ENCODE peak calls at places on chromosomes 7 and 10, in four cellular contexts. One of them, this sample, is unnamed.

GRCh38 chr7:68694656-68695055 is 903.6 kb upstream of the AUTS2 start:
- DNase-seq in K562: no peak
- DNase-seq in GM12878: no peak
- DNase-seq in H1: no peak
- DNase-seq in this sample: no peak

GRCh38 chr10:46106410-46107255 is 60.6 kb upstream of the MSMB start:
- DNase-seq in K562: peak
- DNase-seq in GM12878: no peak
- DNase-seq in H1: no peak
- DNase-seq in this sample: peak

GRCh38 chr10:43322321-43322720 is 49.1 kb upstream of the FXYD4 start:
- DNase-seq in K562: no peak
- DNase-seq in GM12878: no peak
- DNase-seq in H1: no peak
- DNase-seq in this sample: no peak

GRCh38 chr7:388023-388355 is 98.0 kb downstream of the FOXL3 start:
- DNase-seq in K562: no peak
- DNase-seq in GM12878: no peak
- DNase-seq in H1: no peak
- DNase-seq in this sample: no peak

GRCh38 chr7:28556036-28556435 is 143.7 kb downstream of the CREB5 start:
- DNase-seq in K562: no peak
- DNase-seq in GM12878: no peak
- DNase-seq in H1: no peak
- DNase-seq in this sample: no peak

GRCh38 chr10:20624642-20625041 is 272.5 kb downstream of the NEBL start:
- DNase-seq in K562: no peak
- DNase-seq in GM12878: no peak
- DNase-seq in H1: no peak
- DNase-seq in this sample: no peak

GRCh38 chr10:14513061-14513460 is 182.3 kb upstream of the FRMD4A start:
- DNase-seq in K562: no peak
- DNase-seq in GM12878: no peak
- DNase-seq in H1: no peak
- DNase-seq in this sample: no peak

GRCh38 chr10:99619090-99619800 is 994 bp downstream of the SLC25A28 start:
- DNase-seq in K562: no peak
- DNase-seq in GM12878: peak
- DNase-seq in H1: no peak
- DNase-seq in this sample: no peak

GRCh38 chr7:138890782-138891445 is 90.3 kb downstream of the KIAA1549 start:
- DNase-seq in K562: no peak
- DNase-seq in GM12878: no peak
- DNase-seq in H1: no peak
- DNase-seq in this sample: peak

GRCh38 chr10:124594240-124594639 is 132.6 kb downstream of the LHPP start:
- DNase-seq in K562: no peak
- DNase-seq in GM12878: no peak
- DNase-seq in H1: no peak
- DNase-seq in this sample: no peak

GRCh38 chr10:97335188-97335619 is 675 bp upstream of the FRAT2 start:
- DNase-seq in K562: no peak
- DNase-seq in GM12878: no peak
- DNase-seq in H1: no peak
- DNase-seq in this sample: no peak

GRCh38 chr7:99036531-99037175 is 107.3 kb downstream of the SMURF1 start:
- DNase-seq in K562: peak
- DNase-seq in GM12878: no peak
- DNase-seq in H1: peak
- DNase-seq in this sample: peak

GRCh38 chr10:4151466-4151865 is 366.5 kb upstream of the KLF6 start:
- DNase-seq in K562: no peak
- DNase-seq in GM12878: no peak
- DNase-seq in H1: peak
- DNase-seq in this sample: no peak

GRCh38 chr7:14095233-14095950 is 105.9 kb upstream of the ETV1 start:
- DNase-seq in K562: no peak
- DNase-seq in GM12878: no peak
- DNase-seq in H1: no peak
- DNase-seq in this sample: no peak

GRCh38 chr10:123562811-123563580 is 103.2 kb upstream of the GPR26 start:
- DNase-seq in K562: no peak
- DNase-seq in GM12878: no peak
- DNase-seq in H1: no peak
- DNase-seq in this sample: no peak

GRCh38 chr7:157795631-157796030 is 458.8 kb downstream of the DNAJB6 start:
- DNase-seq in K562: no peak
- DNase-seq in GM12878: no peak
- DNase-seq in H1: no peak
- DNase-seq in this sample: no peak

GRCh38 chr10:86103391-86104101 is 263.0 kb downstream of the GRID1 start:
- DNase-seq in K562: no peak
- DNase-seq in GM12878: no peak
- DNase-seq in H1: no peak
- DNase-seq in this sample: no peak

GRCh38 chr7:66140924-66141323 is 26.3 kb downstream of the CRCP start:
- DNase-seq in K562: no peak
- DNase-seq in GM12878: no peak
- DNase-seq in H1: no peak
- DNase-seq in this sample: peak

GRCh38 chr10:93751832-93752231 is 5.9 kb upstream of the LGI1 start:
- DNase-seq in K562: peak
- DNase-seq in GM12878: no peak
- DNase-seq in H1: no peak
- DNase-seq in this sample: peak

GRCh38 chr7:144399946-144400345 is 3.5 kb downstream of the NOBOX start:
- DNase-seq in K562: no peak
- DNase-seq in GM12878: no peak
- DNase-seq in H1: no peak
- DNase-seq in this sample: no peak

GRCh38 chr10:86755740-86756510 is 494 bp upstream of the BMPR1A start:
- DNase-seq in K562: peak
- DNase-seq in GM12878: no peak
- DNase-seq in H1: peak
- DNase-seq in this sample: peak

GRCh38 chr10:133143200-133143533 is 16.9 kb upstream of the KNDC1 start:
- DNase-seq in K562: peak
- DNase-seq in GM12878: no peak
- DNase-seq in H1: no peak
- DNase-seq in this sample: no peak

GRCh38 chr10:17787087-17787942 is 21.8 kb upstream of the MRC1 start:
- DNase-seq in K562: no peak
- DNase-seq in GM12878: no peak
- DNase-seq in H1: peak
- DNase-seq in this sample: no peak

GRCh38 chr7:27295236-27295635 is 52.6 kb downstream of the EVX1 start:
- DNase-seq in K562: no peak
- DNase-seq in GM12878: no peak
- DNase-seq in H1: no peak
- DNase-seq in this sample: no peak

GRCh38 chr7:113267271-113267670 is 148.9 kb upstream of the SMIM30 start:
- DNase-seq in K562: no peak
- DNase-seq in GM12878: no peak
- DNase-seq in H1: no peak
- DNase-seq in this sample: no peak

GRCh38 chr7:155816996-155817395 is 4.7 kb upstream of the SHH start:
- DNase-seq in K562: no peak
- DNase-seq in GM12878: no peak
- DNase-seq in H1: no peak
- DNase-seq in this sample: no peak

DNA sequence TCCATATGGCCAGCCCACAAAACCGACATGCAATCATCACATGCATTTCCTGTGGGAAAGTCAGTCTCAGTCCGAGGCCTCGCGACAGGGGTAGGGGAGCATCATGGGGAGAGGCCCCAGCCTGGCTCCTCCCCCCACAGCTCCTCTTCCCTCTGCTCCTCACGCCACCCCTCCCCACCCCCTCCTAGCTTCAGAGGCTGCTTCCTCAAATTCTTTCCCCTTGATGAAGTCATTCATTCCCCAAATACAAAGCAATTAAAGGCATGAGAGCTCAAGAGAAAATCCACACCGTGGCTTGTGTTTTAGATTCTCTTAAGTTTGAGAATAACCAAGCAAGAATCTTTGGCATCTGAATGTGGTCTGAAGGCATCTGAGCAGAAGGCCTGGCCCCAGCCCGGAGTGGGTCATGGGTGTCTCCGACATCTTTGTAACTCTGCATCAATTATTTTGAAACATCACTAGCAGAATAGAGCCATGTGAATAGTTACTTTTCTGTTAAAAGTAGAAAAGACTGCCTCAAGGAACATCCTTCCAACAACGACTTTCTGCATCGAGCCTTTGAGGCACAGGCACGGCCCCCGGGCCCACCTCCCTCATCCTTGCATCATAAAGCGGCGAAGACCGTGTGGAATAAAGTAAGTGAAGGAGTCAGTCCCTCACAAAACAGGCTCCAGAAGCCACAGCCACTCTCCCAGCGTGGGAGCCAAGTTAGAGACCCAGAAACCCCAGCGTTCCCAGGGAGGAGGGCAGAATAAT is 90.9 kb downstream of the DIP2C start:
- DNase-seq in K562: no peak
- DNase-seq in GM12878: no peak
- DNase-seq in H1: peak
- DNase-seq in this sample: no peak
- TF ChIP-seq NRF1 in K562: no peak
- TF ChIP-seq NRF1 in GM12878: no peak
- TF ChIP-seq NRF1 in H1: no peak
- TF ChIP-seq NRF1 in this sample: no peak

DNA sequence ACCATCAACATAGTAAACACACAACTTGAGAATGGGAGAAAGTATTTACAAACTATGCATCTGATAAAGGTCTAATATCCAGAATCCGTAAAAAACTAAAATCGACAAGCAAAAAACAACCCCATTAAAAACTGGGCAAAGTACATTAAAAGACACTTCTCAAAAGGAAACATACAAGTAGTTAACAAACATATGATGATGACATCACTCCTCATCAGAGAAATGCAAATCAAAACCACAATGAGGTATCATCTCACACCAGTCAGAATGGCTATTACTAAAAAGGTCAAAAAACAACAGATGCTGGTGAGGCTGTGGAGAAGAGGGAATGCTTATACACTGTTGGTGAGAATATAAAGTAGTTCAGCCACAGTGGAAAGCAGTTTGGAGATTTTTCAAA is 125.1 kb downstream of the TFPI2 start:
- DNase-seq in K562: no peak
- DNase-seq in GM12878: no peak
- DNase-seq in H1: no peak
- DNase-seq in this sample: no peak
- TF ChIP-seq NRF1 in K562: no peak
- TF ChIP-seq NRF1 in GM12878: no peak
- TF ChIP-seq NRF1 in H1: no peak
- TF ChIP-seq NRF1 in this sample: no peak

GRCh38 chr10:8815969-8816368 is 761.5 kb downstream of the GATA3 start:
- DNase-seq in K562: no peak
- DNase-seq in GM12878: no peak
- DNase-seq in H1: no peak
- DNase-seq in this sample: no peak
- TF ChIP-seq NRF1 in K562: no peak
- TF ChIP-seq NRF1 in GM12878: no peak
- TF ChIP-seq NRF1 in H1: no peak
- TF ChIP-seq NRF1 in this sample: no peak

GRCh38 chr7:3649250-3649649 is 348.2 kb downstream of the SDK1 start:
- DNase-seq in K562: no peak
- DNase-seq in GM12878: no peak
- DNase-seq in H1: no peak
- DNase-seq in this sample: peak

GRCh38 chr7:3648276-3648675 is 347.2 kb downstream of the SDK1 start:
- DNase-seq in K562: no peak
- DNase-seq in GM12878: no peak
- DNase-seq in H1: no peak
- DNase-seq in this sample: no peak

GRCh38 chr7:3655635-3656034 is 354.6 kb downstream of the SDK1 start:
- DNase-seq in K562: no peak
- DNase-seq in GM12878: no peak
- DNase-seq in H1: no peak
- DNase-seq in this sample: no peak

GRCh38 chr7:3650844-3651243 is 349.8 kb downstream of the SDK1 start:
- DNase-seq in K562: no peak
- DNase-seq in GM12878: no peak
- DNase-seq in H1: no peak
- DNase-seq in this sample: no peak

DNA sequence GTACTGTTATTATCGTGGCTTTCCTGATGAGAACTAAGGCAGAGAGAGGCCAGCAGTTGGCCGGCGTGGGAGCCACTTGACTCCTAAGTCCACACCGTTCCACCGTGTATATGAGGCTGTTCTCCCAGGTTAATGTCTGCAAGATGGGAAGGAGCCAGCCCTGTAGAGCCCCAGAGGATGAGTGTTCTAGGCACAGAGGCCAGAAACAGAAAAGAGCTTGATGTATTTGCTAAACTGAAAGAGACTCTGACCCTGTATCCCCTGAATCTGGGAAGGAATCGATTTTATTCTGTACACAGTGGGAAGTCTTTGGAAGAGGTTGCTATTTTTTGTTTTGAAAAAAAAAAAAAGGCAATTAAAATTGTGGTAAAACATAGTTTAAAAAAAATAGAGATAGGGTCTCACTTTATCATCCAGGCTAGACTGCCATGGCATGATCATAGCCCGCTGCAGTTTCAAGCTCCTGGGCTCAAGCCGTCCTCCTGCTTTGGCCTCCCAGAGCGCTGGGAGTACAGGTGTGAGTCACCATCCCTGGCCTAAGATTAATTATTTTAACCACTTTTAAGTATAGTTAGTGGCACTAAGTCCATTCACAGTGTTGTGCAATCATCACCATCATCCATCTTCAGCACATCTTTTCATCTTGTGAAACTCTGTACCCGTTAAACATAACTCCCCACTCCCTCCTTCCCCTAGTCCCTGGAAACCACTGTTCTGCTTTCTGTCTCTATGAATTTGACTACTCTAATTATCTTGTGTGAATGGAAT is 348.8 kb downstream of the SDK1 start:
- DNase-seq in K562: no peak
- DNase-seq in GM12878: no peak
- DNase-seq in H1: no peak
- DNase-seq in this sample: no peak
- TF ChIP-seq NRF1 in K562: no peak
- TF ChIP-seq NRF1 in GM12878: no peak
- TF ChIP-seq NRF1 in H1: no peak
- TF ChIP-seq NRF1 in this sample: no peak

GRCh38 chr10:75356484-75356883 is 45.1 kb downstream of the ZNF503 start:
- DNase-seq in K562: no peak
- DNase-seq in GM12878: no peak
- DNase-seq in H1: no peak
- DNase-seq in this sample: no peak
- TF ChIP-seq NRF1 in K562: no peak
- TF ChIP-seq NRF1 in GM12878: no peak
- TF ChIP-seq NRF1 in H1: no peak
- TF ChIP-seq NRF1 in this sample: no peak

GRCh38 chr7:1715331-1715625 is 45.2 kb downstream of the ELFN1 start:
- DNase-seq in K562: no peak
- DNase-seq in GM12878: no peak
- DNase-seq in H1: no peak
- DNase-seq in this sample: no peak
- TF ChIP-seq NRF1 in K562: no peak
- TF ChIP-seq NRF1 in GM12878: no peak
- TF ChIP-seq NRF1 in H1: no peak
- TF ChIP-seq NRF1 in this sample: no peak

GRCh38 chr10:76428541-76429330 is 997.3 kb downstream of the LRMDA start:
- DNase-seq in K562: no peak
- DNase-seq in GM12878: no peak
- DNase-seq in H1: no peak
- DNase-seq in this sample: no peak
- TF ChIP-seq NRF1 in K562: no peak
- TF ChIP-seq NRF1 in GM12878: no peak
- TF ChIP-seq NRF1 in H1: no peak
- TF ChIP-seq NRF1 in this sample: no peak

This sample was measured in SK-N-SH.